ENCODE peak calls at places on chromosomes 2 and 18, in five cellular contexts. D is pancreas, O is upper lobe of left lung, Z is endothelial cell of umbilical vein, Q is neural progenitor cell. R is an unnamed sample. For H3K36me3, the result is how much of the 10 kb centered on the place peaks cover.

GRCh38 chr2:176984987-176985386 is 227.6 kb upstream of the HNRNPA3 start:
- DNase-seq in D (no peak), O (no peak), Z (no peak), Q (no peak), R (no peak)

GRCh38 chr18:69138088-69138487 is 262.6 kb upstream of the DOK6 start:
- DNase-seq in D (no peak), O (no peak), Z (no peak), Q (no peak), R (no peak)

GRCh38 chr2:230868151-230868946 is 3.6 kb downstream of the ITM2C start:
- DNase-seq in D (no peak), O (peak), Z (no peak), Q (peak), R (no peak)

GRCh38 chr2:231036131-231036530 is 1.2 kb upstream of the C2orf72 start:
- DNase-seq in D (no peak), O (no peak), Z (no peak), Q (no peak), R (no peak)

GRCh38 chr2:170361359-170361936 is 183.5 kb downstream of the MYO3B start:
- DNase-seq in D (peak), O (no peak), Z (peak), Q (peak), R (no peak)

GRCh38 chr18:80227472-80227871 is 19.8 kb downstream of the PARD6G start:
- DNase-seq in D (no peak), O (no peak), Z (no peak), Q (no peak), R (no peak)

GRCh38 chr2:18626256-18626668 is 36.9 kb upstream of the NT5C1B start:
- DNase-seq in D (no peak), O (no peak), Z (peak), Q (no peak), R (no peak)

GRCh38 chr2:238285653-238286082 is 2.7 kb downstream of the PER2 start:
- DNase-seq in D (no peak), O (peak), Z (no peak), Q (peak), R (peak)

GRCh38 chr2:153875801-153876466 is 4.2 kb downstream of the GALNT13 start:
- DNase-seq in D (no peak), O (no peak), Z (no peak), Q (no peak), R (no peak)

GRCh38 chr2:226799976-226800940 is 638 bp upstream of the IRS1 start:
- DNase-seq in D (no peak), O (no peak), Z (no peak), Q (peak), R (no peak)

GRCh38 chr18:78814321-78814720 is 165.3 kb upstream of the SALL3 start:
- DNase-seq in D (no peak), O (no peak), Z (no peak), Q (peak), R (no peak)

GRCh38 chr18:51134721-51135120 is 62.8 kb downstream of the MEX3C start:
- DNase-seq in D (no peak), O (no peak), Z (no peak), Q (no peak), R (no peak)

GRCh38 chr2:131426727-131427126 is 49.2 kb upstream of the TUBA3D start:
- DNase-seq in D (no peak), O (no peak), Z (no peak), Q (no peak), R (no peak)

GRCh38 chr2:70964133-70964532 is 14.3 kb upstream of the ANKRD53 start:
- DNase-seq in D (no peak), O (no peak), Z (no peak), Q (no peak), R (no peak)

GRCh38 chr2:42252464-42252863 is 83.3 kb downstream of the EML4 start:
- DNase-seq in D (no peak), O (no peak), Z (no peak), Q (peak), R (no peak)

GRCh38 chr2:236179653-236180500 is 11.7 kb upstream of the GBX2 start:
- DNase-seq in D (no peak), O (peak), Z (peak), Q (peak), R (no peak)

GRCh38 chr2:241569831-241570281 is 11.3 kb downstream of the BOK start:
- DNase-seq in D (peak), O (peak), Z (no peak), Q (no peak), R (no peak)

GRCh38 chr2:110851531-110851930 is 119.2 kb downstream of the ACOXL start:
- DNase-seq in D (no peak), O (no peak), Z (no peak), Q (no peak), R (no peak)

GRCh38 chr2:100408941-100409340 is 8.5 kb downstream of the CHST10 start:
- DNase-seq in D (no peak), O (no peak), Z (no peak), Q (no peak), R (no peak)

GRCh38 chr2:179650420-179650819 is 211.0 kb downstream of the ZNF385B start:
- DNase-seq in D (no peak), O (no peak), Z (no peak), Q (no peak), R (no peak)

GRCh38 chr18:13067124-13067523 is 76.0 kb downstream of the CEP192 start:
- DNase-seq in D (no peak), O (no peak), Z (no peak), Q (no peak), R (no peak)

DNA sequence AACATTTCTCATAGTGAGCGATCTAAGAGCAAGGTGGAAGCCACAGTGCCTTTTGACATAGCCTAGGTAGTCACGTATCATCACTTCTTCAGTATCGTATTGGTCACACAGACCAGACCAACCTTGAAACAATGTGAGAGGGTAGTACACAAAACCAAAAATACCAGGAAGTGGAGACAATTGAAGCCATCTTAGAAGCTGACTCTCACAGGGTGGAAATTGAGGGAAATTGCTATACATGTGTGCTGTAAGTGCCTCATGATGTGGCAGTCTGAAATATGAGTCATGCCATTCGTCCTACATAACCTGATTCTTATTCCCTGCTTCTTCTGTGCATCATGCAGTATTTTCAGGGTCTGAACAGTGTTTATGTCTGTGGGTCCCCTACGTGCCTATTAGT is 62.3 kb upstream of the STON1 start:
- DNase-seq in D (no peak), O (no peak), Z (no peak), Q (no peak), R (no peak)
- H3K36me3 ChIP-seq in D (under half), O (half or more), Z (under half), Q (under half), R (under half)

GRCh38 chr2:11250400-11251277 is 93.8 kb downstream of the ROCK2 start:
- DNase-seq in D (no peak), O (no peak), Z (peak), Q (no peak), R (no peak)
- H3K4me3 ChIP-seq in D (no peak), O (no peak), Z (no peak), Q (no peak), R (no peak)

DNA sequence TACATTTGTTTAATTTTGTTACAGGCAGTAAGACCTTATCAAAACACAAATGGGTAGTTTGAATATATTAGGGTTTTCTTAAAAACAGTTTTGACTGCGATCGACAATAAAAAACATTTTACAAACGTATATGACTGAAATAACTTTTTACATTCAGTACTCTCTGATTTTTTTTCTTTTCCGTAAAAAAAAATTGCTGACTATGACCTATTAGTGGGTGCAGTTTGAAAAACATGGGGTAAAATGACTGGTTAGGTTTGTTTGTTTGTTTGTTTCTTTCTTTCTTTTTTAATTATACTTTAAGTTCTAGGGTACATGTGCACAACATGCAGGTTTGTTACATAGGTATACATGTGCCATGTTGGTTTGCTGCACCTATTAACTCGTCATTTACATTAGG is 36.9 kb downstream of the EPC2 start:
- DNase-seq in D (no peak), O (no peak), Z (no peak), Q (no peak), R (no peak)
- H3K36me3 ChIP-seq in D (under half), O (under half), Z (under half), Q (under half), R (under half)

GRCh38 chr2:109335586-109336266 is 206.7 kb downstream of the SH3RF3 start:
- DNase-seq in D (no peak), O (no peak), Z (peak), Q (no peak), R (no peak)
- H3K4me3 ChIP-seq in D (no peak), O (no peak), Z (no peak), Q (no peak), R (no peak)

GRCh38 chr2:101850450-101850849 is 141.3 kb upstream of the IL1R2 start:
- DNase-seq in D (no peak), O (no peak), Z (no peak), Q (no peak), R (no peak)

GRCh38 chr2:101847661-101848339 is 144.0 kb upstream of the IL1R2 start:
- DNase-seq in D (no peak), O (no peak), Z (no peak), Q (no peak), R (no peak)

GRCh38 chr2:101848790-101849410 is 142.9 kb upstream of the IL1R2 start:
- DNase-seq in D (no peak), O (no peak), Z (no peak), Q (no peak), R (no peak)

GRCh38 chr2:101852824-101853223 is 138.9 kb upstream of the IL1R2 start:
- DNase-seq in D (no peak), O (no peak), Z (no peak), Q (no peak), R (no peak)

DNA sequence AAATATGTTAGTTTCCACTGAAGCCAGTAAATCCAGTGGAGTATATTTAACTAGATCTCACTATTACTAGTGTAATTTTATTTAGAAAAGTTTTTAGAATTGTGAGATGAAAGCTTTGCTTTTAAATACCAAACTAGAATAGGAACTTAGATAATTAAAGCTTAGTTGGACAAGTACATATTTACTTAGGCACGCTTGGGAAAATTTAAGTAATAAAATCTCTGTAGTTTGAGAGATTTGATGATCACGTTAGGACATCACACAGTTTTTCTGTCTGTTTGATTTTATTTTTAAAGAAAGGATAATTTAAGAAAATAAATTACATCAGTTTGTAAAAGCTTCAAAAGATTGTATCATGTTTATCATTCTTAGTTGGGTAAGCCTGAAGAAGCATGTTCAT is 140.8 kb upstream of the IL1R2 start:
- DNase-seq in D (no peak), O (no peak), Z (no peak), Q (no peak), R (no peak)
- H3K36me3 ChIP-seq in D (under half), O (under half), Z (under half), Q (under half), R (under half)

DNA sequence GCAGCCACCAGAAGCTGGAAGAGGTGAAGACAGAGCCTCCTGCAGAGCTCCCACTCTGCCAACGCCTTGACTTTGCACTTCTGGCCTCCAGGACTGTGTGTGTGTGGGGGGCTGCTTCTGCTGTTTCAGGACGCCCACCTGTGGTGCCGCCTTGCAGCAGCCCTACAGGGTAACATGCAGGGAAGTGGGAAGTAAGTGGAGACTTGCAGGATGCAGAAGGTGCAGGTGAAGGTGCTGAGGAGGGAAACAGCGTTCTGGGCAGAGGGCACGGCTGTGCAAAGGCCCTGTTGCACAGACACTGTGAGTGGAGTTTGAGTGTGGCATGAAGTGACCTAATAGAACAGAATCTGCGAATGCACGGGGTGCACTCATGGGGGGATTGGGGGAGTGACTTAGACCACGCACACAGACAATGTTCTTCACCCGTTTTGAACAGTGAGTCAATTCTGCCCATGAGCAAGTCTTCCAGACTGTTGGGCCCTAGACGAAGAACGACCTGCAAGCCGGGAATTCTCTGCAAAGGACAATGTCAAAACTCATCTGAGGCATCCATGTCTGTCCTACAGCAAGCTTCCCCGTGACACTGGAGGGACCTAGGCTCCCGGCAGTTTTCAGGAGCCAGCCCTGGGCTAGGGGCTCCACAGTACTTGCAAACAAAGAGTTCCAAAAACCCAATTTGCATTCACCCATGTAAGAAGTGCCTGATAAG is 19.1 kb downstream of the MBP start:
- DNase-seq in D (no peak), O (no peak), Z (no peak), Q (no peak), R (peak)
- H3K4me3 ChIP-seq in D (no peak), O (no peak), Z (no peak), Q (no peak), R (peak)

DNA sequence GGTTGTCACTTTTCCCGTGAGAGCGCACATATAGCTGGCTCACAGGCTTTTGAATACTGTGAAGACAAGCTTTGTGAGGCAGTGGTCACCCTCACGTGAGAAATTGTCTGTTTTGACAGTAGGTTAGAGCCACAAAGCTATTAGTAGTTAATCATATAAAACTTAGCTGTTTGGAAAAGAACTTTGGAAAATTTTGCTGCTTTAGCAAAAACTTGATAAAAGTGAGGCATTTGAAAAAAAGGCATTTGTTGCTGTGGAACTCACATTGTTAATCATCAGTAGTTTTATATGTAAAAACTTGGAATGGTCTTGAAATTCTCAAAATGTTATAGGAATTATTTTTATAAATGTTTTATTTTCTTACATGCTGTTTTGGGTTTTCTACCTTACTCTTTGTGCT is 22.3 kb downstream of the C2orf74 start:
- DNase-seq in D (no peak), O (no peak), Z (no peak), Q (no peak), R (no peak)
- H3K36me3 ChIP-seq in D (under half), O (half or more), Z (under half), Q (under half), R (half or more)

R was measured in psoas muscle.